ENCODE peak calls at places on chromosomes 3 and 15, in five cellular contexts. W, U, O, J and P are unnamed samples.
A peak's percentile ranks its signal among the peaks of the same experiment; 100 is the strongest.

GRCh38 chr15:59424626-59425025 is 13.4 kb upstream of the FAM81A start:
- DNase-seq in W (no peak), U (no peak), O (no peak), J (no peak), P (no peak)

GRCh38 chr3:25513642-25514266 is 85.7 kb downstream of the RARB start:
- DNase-seq in W (no peak), U (no peak), O (no peak), J (no peak), P (no peak)

GRCh38 chr15:40991355-40991754 is 38.1 kb downstream of the CHAC1 start:
- DNase-seq in W (no peak), U (no peak), O (no peak), J (no peak), P (no peak)

GRCh38 chr3:73813291-73813977 is 188.7 kb upstream of the PDZRN3 start:
- DNase-seq in W (no peak), U (no peak), O (no peak), J (no peak), P (no peak)

GRCh38 chr3:167876603-167877325 is 141.2 kb downstream of the SERPINI1 start:
- DNase-seq in W (no peak), U (no peak), O (peak; percentile 74), J (no peak), P (no peak)

GRCh38 chr3:188510366-188510765 is 356.4 kb downstream of the LPP start:
- DNase-seq in W (no peak), U (no peak), O (no peak), J (no peak), P (no peak)

GRCh38 chr3:13007251-13007941 is 65.8 kb downstream of the IQSEC1 start:
- DNase-seq in W (no peak), U (peak; percentile 34), O (no peak), J (no peak), P (no peak)

GRCh38 chr3:69370156-69370944 is 15.5 kb downstream of the FRMD4B start:
- DNase-seq in W (no peak), U (peak; percentile 89), O (no peak), J (no peak), P (peak; percentile 24)

GRCh38 chr3:134299185-134299887 is 48.7 kb upstream of the RYK start:
- DNase-seq in W (no peak), U (no peak), O (no peak), J (no peak), P (no peak)

GRCh38 chr15:47523669-47524068 is 193.6 kb upstream of the SEMA6D start:
- DNase-seq in W (no peak), U (no peak), O (no peak), J (no peak), P (no peak)

GRCh38 chr3:52090131-52090548 is 33.8 kb upstream of the DUSP7 start:
- DNase-seq in W (no peak), U (peak; percentile 20), O (peak; percentile 71), J (no peak), P (no peak)

GRCh38 chr15:57610130-57610529 is 18.4 kb downstream of the MYZAP start:
- DNase-seq in W (no peak), U (no peak), O (peak; percentile 93), J (peak; percentile 19), P (no peak)

GRCh38 chr3:152241142-152242067 is 27.3 kb upstream of the MBNL1 start:
- DNase-seq in W (no peak), U (no peak), O (no peak), J (no peak), P (no peak)

GRCh38 chr3:4474683-4475490 is 7.8 kb upstream of the SUMF1 start:
- DNase-seq in W (peak; percentile 70), U (peak; percentile 55), O (no peak), J (no peak), P (no peak)

GRCh38 chr15:74723754-74724334 is 1.5 kb downstream of the CYP1A1 start:
- DNase-seq in W (no peak), U (no peak), O (no peak), J (peak; percentile 72), P (no peak)

GRCh38 chr15:39358441-39359041 is 222.3 kb upstream of the THBS1 start:
- DNase-seq in W (no peak), U (no peak), O (no peak), J (no peak), P (no peak)

GRCh38 chr3:124273651-124274050 is 281.7 kb upstream of the ROPN1 start:
- DNase-seq in W (no peak), U (no peak), O (no peak), J (no peak), P (no peak)

GRCh38 chr3:52299815-52300611 is 12.4 kb downstream of the GLYCTK start:
- DNase-seq in W (no peak), U (peak; percentile 64), O (no peak), J (no peak), P (no peak)

GRCh38 chr3:73681610-73682009 is 56.9 kb upstream of the PDZRN3 start:
- DNase-seq in W (no peak), U (no peak), O (peak; percentile 57), J (no peak), P (no peak)

GRCh38 chr15:29089731-29090616 is 179.6 kb downstream of the NSMCE3 start:
- DNase-seq in W (no peak), U (no peak), O (no peak), J (no peak), P (no peak)